ENCODE peak calls at places on chromosomes 5 and 9, in eight cellular contexts. M, N, E, Q, S, P, T and A are unnamed samples.

GRCh38 chr5:27208051-27208450 is 169.7 kb upstream of the CDH9 start:
- DNase-seq in S (no peak), E (no peak), N (no peak), P (no peak), M (no peak), Q (no peak), T (no peak), A (no peak)

GRCh38 chr5:151085517-151086031 is 4.7 kb upstream of the TNIP1 start:
- DNase-seq in M (no peak), E (no peak), S (peak; percentile 72), P (peak; percentile 71), N (peak; percentile 91), Q (no peak), T (peak; percentile 68), A (no peak)

GRCh38 chr9:1083325-1083913 is 33.3 kb downstream of the DMRT2 start:
- DNase-seq in N (peak; percentile 90), S (no peak), E (no peak), M (peak; percentile 15), Q (no peak), T (no peak), P (peak; percentile 24), A (peak; percentile 7)

GRCh38 chr9:4665357-4665756 is 923 bp downstream of the SPATA6L start:
- DNase-seq in N (no peak), Q (no peak), S (no peak), M (no peak), T (no peak), E (no peak), P (no peak), A (no peak)

GRCh38 chr5:160760008-160760407 is 92.0 kb downstream of the ATP10B start:
- DNase-seq in M (no peak), S (no peak), N (no peak), T (no peak), P (no peak), Q (no peak), E (no peak), A (no peak)

GRCh38 chr5:65803699-65804426 is 81.9 kb downstream of the NLN start:
- DNase-seq in P (no peak), N (no peak), Q (no peak), M (no peak), E (no peak), S (no peak), T (no peak), A (no peak)

GRCh38 chr9:97787551-97787950 is 65.5 kb upstream of the FOXE1 start:
- DNase-seq in Q (no peak), P (no peak), E (no peak), N (peak; percentile 71), T (no peak), S (no peak), M (no peak), A (no peak)

GRCh38 chr5:136212252-136212721 is 19.3 kb upstream of the SMIM32 start:
- DNase-seq in N (peak; percentile 90), M (peak; percentile 61), P (peak; percentile 44), S (peak; percentile 60), Q (peak; percentile 23), T (peak; percentile 64), E (no peak), A (peak; percentile 58)

GRCh38 chr5:56693220-56693579 is 122.1 kb upstream of the MAP3K1 start:
- DNase-seq in M (no peak), P (no peak), S (no peak), N (no peak), Q (no peak), T (no peak), E (no peak), A (no peak)

GRCh38 chr5:176743136-176743827 is 67.1 kb upstream of the UNC5A start:
- DNase-seq in Q (no peak), P (no peak), S (no peak), M (no peak), T (no peak), N (peak; percentile 64), E (no peak), A (no peak)

GRCh38 chr5:5289537-5289936 is 132.9 kb upstream of the ICE1 start:
- DNase-seq in Q (no peak), M (no peak), P (no peak), S (no peak), N (no peak), E (no peak), T (no peak), A (no peak)

GRCh38 chr9:122642226-122642625 is 15.2 kb downstream of the OR1B1 start:
- DNase-seq in S (no peak), Q (no peak), P (no peak), N (no peak), T (no peak), E (no peak), M (no peak), A (no peak)

GRCh38 chr5:139676951-139677367 is 28.8 kb downstream of the CXXC5 start:
- DNase-seq in N (no peak), S (no peak), T (no peak), M (no peak), Q (no peak), E (no peak), P (no peak), A (no peak)

GRCh38 chr9:88658311-88658822 is 123.4 kb downstream of the NXNL2 start:
- DNase-seq in M (no peak), T (no peak), P (peak; percentile 71), S (peak; percentile 61), Q (no peak), N (no peak), E (no peak), A (peak; percentile 37)

GRCh38 chr5:1936413-1936812 is 53.7 kb upstream of the IRX4 start:
- DNase-seq in Q (no peak), S (no peak), T (no peak), M (no peak), N (no peak), P (no peak), E (no peak), A (no peak)

GRCh38 chr9:136961279-136962065 is 9.4 kb downstream of the LCN12 start:
- DNase-seq in S (peak; percentile 70), N (no peak), Q (no peak), E (no peak), M (no peak), T (peak; percentile 74), P (no peak), A (no peak)

GRCh38 chr5:36946101-36946500 is 69.5 kb downstream of the NIPBL start:
- DNase-seq in E (no peak), Q (no peak), S (no peak), P (no peak), N (no peak), M (no peak), T (no peak), A (no peak)

GRCh38 chr9:20623748-20624124 is 1.4 kb upstream of the MLLT3 start:
- DNase-seq in M (peak; percentile 8), Q (no peak), N (no peak), T (no peak), S (no peak), P (no peak), E (no peak), A (no peak)

GRCh38 chr9:20623021-20623747 is 885 bp upstream of the MLLT3 start:
- DNase-seq in P (no peak), N (peak; percentile 87), Q (peak; percentile 59), M (peak; percentile 14), T (peak; percentile 46), E (no peak), S (peak; percentile 51), A (no peak)

GRCh38 chr9:20624201-20625002 is 2.1 kb upstream of the MLLT3 start:
- DNase-seq in P (peak; percentile 45), M (peak; percentile 62), S (peak; percentile 34), N (peak; percentile 85), Q (peak; percentile 39), E (no peak), T (peak; percentile 63), A (no peak)

GRCh38 chr9:20622330-20623020 is at the start of gene MLLT3:
- DNase-seq in S (peak; percentile 97), T (peak; percentile 97), M (peak; percentile 96), E (peak; percentile 64), P (peak; percentile 97), N (peak; percentile 99), Q (peak; percentile 92), A (peak; percentile 87)

DNA sequence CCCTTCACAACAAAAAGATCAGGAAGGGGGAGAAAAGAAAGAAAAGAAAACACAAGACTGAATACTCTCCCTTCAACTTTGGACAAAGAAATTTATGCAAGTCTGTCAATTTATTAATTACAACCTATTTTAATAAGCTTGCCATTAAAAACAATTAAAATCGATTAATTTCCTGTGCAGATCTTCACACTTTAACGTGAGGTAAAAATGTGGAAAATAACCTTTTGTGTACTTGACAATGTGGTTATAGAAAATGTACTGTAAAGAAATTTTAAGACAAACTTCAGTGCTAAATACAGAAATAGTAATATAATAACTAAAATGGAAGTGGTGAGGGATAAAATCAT is 2.7 kb upstream of the MLLT3 start:
- DNase-seq in E (no peak), T (no peak), M (no peak), S (no peak), P (no peak), N (no peak), Q (no peak), A (no peak)
- H3K4me3 ChIP-seq in E (peak overlapping the region; percentile 97), T (peak overlapping the region; percentile 91), M (peak overlapping the region; percentile 95), S (no peak overlapping the region), P (no peak overlapping the region), N (no peak overlapping the region), Q (no peak overlapping the region), A (no peak overlapping the region)

GRCh38 chr5:95664204-95664786 is 17.7 kb downstream of the RFESD start:
- DNase-seq in S (no peak), Q (peak; percentile 38), E (no peak), N (no peak), T (no peak), M (no peak), P (no peak), A (peak; percentile 79)
- TF ChIP-seq POLR2A in S (no peak), Q (no peak), E (no peak), N (no peak), T (no peak), M (no peak), P (no peak), A (no peak)

DNA sequence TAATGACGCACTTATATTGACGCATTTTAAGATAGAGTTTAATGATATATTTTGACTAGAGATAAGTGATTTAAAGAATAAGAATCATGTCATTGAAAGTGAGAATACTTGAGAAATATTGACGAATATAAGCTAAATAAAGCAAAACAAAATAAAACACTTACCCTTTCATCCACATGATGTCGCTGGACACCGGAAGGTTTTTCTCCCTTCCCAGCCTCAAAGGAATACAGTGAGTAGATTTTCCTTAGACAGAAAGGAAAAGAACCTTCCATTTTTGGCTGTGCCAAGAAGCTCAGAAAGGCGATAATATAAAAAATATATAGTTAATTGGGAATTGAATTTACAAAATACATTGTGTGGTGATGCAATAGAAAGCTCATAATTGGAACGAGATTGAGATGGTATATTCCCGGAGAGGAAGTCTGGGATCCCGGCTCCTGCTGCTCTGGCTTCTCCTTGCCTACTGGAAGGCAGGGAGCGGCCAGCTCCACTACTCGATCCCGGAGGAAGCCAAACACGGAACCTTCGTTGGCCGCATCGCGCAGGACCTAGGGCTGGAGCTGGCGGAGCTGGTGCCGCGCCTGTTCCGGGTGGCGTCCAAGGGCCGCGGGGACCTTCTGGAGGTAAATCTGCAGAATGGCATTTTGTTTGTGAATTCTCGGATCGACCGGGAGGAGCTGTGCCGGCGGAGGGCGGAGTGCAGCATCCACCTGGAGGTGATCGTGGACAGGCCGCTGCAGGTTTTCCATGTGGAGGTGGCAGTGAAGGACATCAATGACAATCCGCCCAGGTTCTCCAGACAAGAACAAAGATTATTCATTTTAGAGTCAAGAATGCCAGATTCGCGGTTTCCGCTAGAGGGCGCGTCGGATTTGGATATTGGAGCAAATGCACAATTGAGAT is at the start of gene PCDHA5:
- DNase-seq in N (no peak), S (no peak), M (peak; percentile 69), P (peak; percentile 31), T (no peak), Q (no peak), E (no peak), A (no peak)
- H3K4me3 ChIP-seq in N (no peak within 1 kb of the TSS), S (no peak within 1 kb of the TSS), M (peak within 1 kb of the TSS; percentile 57), P (no peak within 1 kb of the TSS), T (peak within 1 kb of the TSS; percentile 19), Q (no peak within 1 kb of the TSS), E (no peak within 1 kb of the TSS), A (no peak within 1 kb of the TSS)

GRCh38 chr9:104906441-104907277 is 21.3 kb downstream of the ABCA1 start:
- DNase-seq in P (peak; percentile 33), E (no peak), M (no peak), Q (no peak), S (peak; percentile 51), T (no peak), N (no peak), A (no peak)
- TF ChIP-seq POLR2A in P (no peak), E (no peak), M (no peak), Q (no peak), S (no peak), T (no peak), N (no peak), A (no peak)